ENCODE peak calls at places on chromosome 15, in nine cellular contexts. Y, E, O, F, G, P, C, A and W are unnamed samples.

GRCh38 chr15:33569036-33569435 is 258.3 kb downstream of the RYR3 start:
- DNase-seq in Y (no peak), E (no peak), O (no peak), F (no peak), G (no peak), P (no peak), C (no peak), A (no peak), W (no peak)

GRCh38 chr15:89052474-89052873 is 35.8 kb upstream of the ABHD2 start:
- DNase-seq in Y (no peak), E (no peak), O (peak; percentile 91), F (peak; percentile 42), G (no peak), P (peak; percentile 94), C (peak; percentile 95), A (no peak), W (no peak)

GRCh38 chr15:36590838-36591237 is 11.4 kb downstream of the CDIN1 start:
- DNase-seq in Y (no peak), E (no peak), O (peak; percentile 72), F (no peak), G (no peak), P (peak; percentile 88), C (peak; percentile 95), A (no peak), W (no peak)

GRCh38 chr15:60854858-60855568 is 374.1 kb downstream of the RORA start:
- DNase-seq in Y (no peak), E (no peak), O (no peak), F (no peak), G (no peak), P (no peak), C (no peak), A (no peak), W (no peak)

GRCh38 chr15:43792761-43793493 is 807 bp downstream of the SERF2 start:
- DNase-seq in Y (peak; percentile 43), E (peak; percentile 60), O (peak; percentile 40), F (no peak), G (no peak), P (peak; percentile 45), C (no peak), A (peak; percentile 45), W (no peak)

GRCh38 chr15:74384566-74385441 is 17.4 kb upstream of the CYP11A1 start:
- DNase-seq in Y (no peak), E (no peak), O (no peak), F (no peak), G (peak; percentile 67), P (peak; percentile 70), C (no peak), A (peak; percentile 49), W (no peak)

GRCh38 chr15:89751748-89752147 is 699 bp upstream of the MESP1 start:
- DNase-seq in Y (peak; percentile 95), E (no peak), O (no peak), F (no peak), G (no peak), P (no peak), C (no peak), A (peak; percentile 60), W (no peak)

GRCh38 chr15:73927476-73928240 is 1.4 kb downstream of the LOXL1 start:
- DNase-seq in Y (peak; percentile 78), E (peak; percentile 56), O (peak; percentile 46), F (no peak), G (peak; percentile 70), P (peak; percentile 48), C (peak; percentile 34), A (peak; percentile 59), W (no peak)

GRCh38 chr15:31456329-31457060 is 129.9 kb downstream of the KLF13 start:
- DNase-seq in Y (no peak), E (no peak), O (no peak), F (no peak), G (no peak), P (no peak), C (no peak), A (no peak), W (no peak)

GRCh38 chr15:101266034-101266433 is 11.3 kb downstream of the SELENOS start:
- DNase-seq in Y (no peak), E (no peak), O (no peak), F (no peak), G (no peak), P (peak; percentile 65), C (peak; percentile 39), A (no peak), W (no peak)

GRCh38 chr15:74403981-74404563 is 29.7 kb downstream of the SEMA7A start:
- DNase-seq in Y (no peak), E (no peak), O (no peak), F (no peak), G (peak; percentile 44), P (no peak), C (no peak), A (no peak), W (no peak)

GRCh38 chr15:91407237-91407889 is 307.3 kb downstream of the SV2B start:
- DNase-seq in Y (no peak), E (no peak), O (peak; percentile 30), F (no peak), G (no peak), P (peak; percentile 74), C (no peak), A (no peak), W (no peak)

GRCh38 chr15:92883643-92884458 is 16.3 kb upstream of the CHD2 start:
- DNase-seq in Y (no peak), E (no peak), O (peak; percentile 64), F (no peak), G (no peak), P (peak; percentile 63), C (no peak), A (no peak), W (no peak)

GRCh38 chr15:35281515-35281914 is 196.4 kb upstream of the NANOGP8 start:
- DNase-seq in Y (no peak), E (no peak), O (peak; percentile 9), F (no peak), G (no peak), P (peak; percentile 72), C (peak; percentile 24), A (no peak), W (no peak)

GRCh38 chr15:25545889-25546288 is 107.1 kb upstream of the UBE3A start:
- DNase-seq in Y (no peak), E (no peak), O (no peak), F (no peak), G (no peak), P (no peak), C (no peak), A (no peak), W (no peak)

GRCh38 chr15:81098884-81099601 is 35.0 kb upstream of the CFAP161 start:
- DNase-seq in Y (no peak), E (no peak), O (peak; percentile 76), F (peak; percentile 16), G (no peak), P (peak; percentile 41), C (no peak), A (peak; percentile 41), W (no peak)

GRCh38 chr15:64356443-64357040 is 569 bp upstream of the CSNK1G1 start:
- DNase-seq in Y (no peak), E (no peak), O (peak; percentile 94), F (no peak), G (no peak), P (peak; percentile 96), C (peak; percentile 85), A (no peak), W (no peak)

DNA sequence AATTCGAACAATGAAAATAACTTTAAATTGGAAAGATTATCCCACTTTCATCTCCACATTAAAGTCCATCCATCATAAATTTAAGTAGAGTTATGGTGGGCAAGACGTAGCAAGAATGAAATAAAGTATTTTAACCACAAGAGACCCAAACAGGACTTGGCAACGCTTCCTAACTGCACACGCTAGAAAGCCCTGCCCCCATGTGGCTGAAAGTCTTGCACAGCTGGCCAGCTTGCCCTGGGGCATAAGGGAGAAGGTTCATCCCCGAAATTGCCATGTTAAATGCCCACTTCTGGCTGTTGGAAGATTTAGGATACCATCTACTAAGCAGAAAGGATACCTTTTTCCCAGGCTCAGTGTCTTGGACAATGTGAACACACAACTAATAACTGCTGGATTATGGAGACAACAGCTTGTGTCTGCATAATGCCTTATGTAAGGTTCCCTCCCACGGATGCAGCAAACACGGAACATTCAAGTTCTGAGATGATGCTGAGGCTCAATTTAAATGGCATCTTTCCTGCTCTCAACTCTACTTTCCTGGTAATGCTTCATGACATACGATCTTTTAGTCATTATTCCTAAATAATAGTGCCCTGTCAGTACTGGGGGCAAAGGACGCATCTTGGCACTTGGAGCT is 116.6 kb upstream of the TJP1 start:
- DNase-seq in Y (no peak), E (no peak), O (no peak), F (no peak), G (no peak), P (no peak), C (no peak), A (no peak), W (no peak)
- TF ChIP-seq CTCF in Y (no peak), E (no peak), O (peak; percentile 18), F (no peak), G (no peak), P (peak; percentile 13), C (peak; percentile 54), A (no peak), W (no peak)

GRCh38 chr15:66628976-66629723 is 63.4 kb upstream of the LCTL start:
- DNase-seq in Y (no peak), E (no peak), O (no peak), F (no peak), G (no peak), P (no peak), C (no peak), A (no peak), W (no peak)
- TF ChIP-seq CTCF in Y (no peak), E (no peak), O (no peak), F (no peak), G (no peak), P (no peak), C (no peak), A (no peak), W (no peak)

DNA sequence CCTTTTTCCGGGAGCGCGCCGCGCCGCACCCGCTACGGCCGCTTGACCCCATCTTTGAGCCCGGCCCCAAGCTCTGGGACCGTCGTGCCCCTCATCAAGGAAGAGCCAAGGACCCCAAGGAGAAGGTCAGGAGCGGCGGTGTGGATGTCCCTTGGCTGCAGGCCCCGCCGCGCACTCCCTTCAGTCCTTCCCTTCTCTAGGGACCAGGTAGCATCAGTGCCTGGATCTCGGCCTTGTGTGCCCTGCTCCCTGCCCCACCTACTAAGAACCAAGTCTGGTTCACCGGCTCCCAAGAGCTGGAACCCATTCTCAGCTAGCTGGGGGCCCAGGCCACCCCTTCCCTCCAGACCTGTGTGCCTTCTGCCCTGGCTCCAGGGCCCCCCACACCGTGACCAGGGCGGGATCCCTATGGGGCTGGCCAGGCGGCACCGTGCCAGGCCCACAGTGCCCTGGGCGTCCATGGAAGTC is 69.3 kb upstream of the CGNL1 start:
- DNase-seq in Y (no peak), E (no peak), O (no peak), F (no peak), G (no peak), P (no peak), C (no peak), A (no peak), W (no peak)
- TF ChIP-seq CTCF in Y (no peak), E (no peak), O (no peak), F (peak; percentile 17), G (peak; percentile 15), P (no peak), C (no peak), A (no peak), W (peak; percentile 3)

DNA sequence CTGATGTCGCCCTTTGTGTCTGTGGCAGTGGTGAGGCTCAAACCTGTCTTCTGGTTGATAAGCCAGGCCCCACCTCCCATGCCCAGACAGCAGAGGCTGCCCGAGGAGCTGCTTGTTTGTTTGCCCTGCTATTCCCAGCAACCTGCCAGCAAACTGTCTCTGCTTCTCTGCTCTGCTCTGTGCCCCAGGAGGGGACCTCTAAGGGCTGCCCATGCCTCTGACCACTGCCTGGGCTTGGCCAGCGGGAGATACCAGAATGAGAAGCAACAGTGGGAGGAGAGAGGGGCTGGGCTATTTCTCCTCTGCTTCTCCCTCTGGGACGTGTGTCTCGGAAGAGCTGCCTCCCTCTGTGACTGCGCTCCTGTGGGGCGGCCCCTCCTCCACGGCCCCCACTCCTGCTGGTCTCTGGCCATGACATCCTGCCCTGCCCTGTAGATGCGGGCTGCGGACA is 213.0 kb downstream of the RPLP1 start:
- DNase-seq in Y (no peak), E (no peak), O (peak; percentile 16), F (no peak), G (no peak), P (peak; percentile 4), C (no peak), A (no peak), W (no peak)
- TF ChIP-seq CTCF in Y (no peak), E (no peak), O (no peak), F (no peak), G (no peak), P (no peak), C (no peak), A (no peak), W (no peak)